ENCODE peak calls at places on chromosomes 2 and 18, in five cellular contexts. I is activated effector memory CD4-positive, alpha-beta T cell treated with Interleukin-2 at 50 U/mL for 16 hours; D is NCI-H1105; J is GM23338; Y is mucosa of gallbladder. T is an unnamed sample.

GRCh38 chr2:232609607-232610006 is 23.8 kb upstream of the EFHD1 start:
- DNase-seq in Y (no peak), D (no peak), J (no peak), I (no peak), T (no peak)

GRCh38 chr2:189118386-189118785 is 61.2 kb downstream of the COL5A2 start:
- DNase-seq in J (no peak), Y (no peak), I (no peak), D (no peak), T (no peak)

GRCh38 chr2:25400576-25401241 is 59.0 kb upstream of the DNMT3A start:
- DNase-seq in D (no peak), I (no peak), J (no peak), Y (no peak), T (no peak)

GRCh38 chr2:182355815-182356214 is 71.0 kb downstream of the PDE1A start:
- DNase-seq in Y (no peak), I (no peak), D (no peak), J (no peak), T (no peak)

GRCh38 chr2:36355890-36356198 is 266 bp downstream of the CRIM1 start:
- DNase-seq in Y (no peak), J (no peak), D (no peak), I (no peak), T (no peak)

GRCh38 chr2:42196403-42197267 is 27.5 kb downstream of the EML4 start:
- DNase-seq in D (no peak), I (no peak), J (peak; percentile 88), Y (peak; percentile 48), T (peak; percentile 99)

GRCh38 chr2:172995323-172996244 is 80.1 kb upstream of the MAP3K20 start:
- DNase-seq in J (peak; percentile 42), I (no peak), Y (peak; percentile 32), D (no peak), T (no peak)

GRCh38 chr18:36329684-36330434 is 32.3 kb downstream of the FHOD3 start:
- DNase-seq in Y (no peak), D (no peak), J (peak; percentile 54), I (no peak), T (no peak)

GRCh38 chr2:72092099-72092498 is 55.6 kb downstream of the CYP26B1 start:
- DNase-seq in Y (peak; percentile 56), I (no peak), D (no peak), J (no peak), T (no peak)

GRCh38 chr2:233033672-233034071 is 1.2 kb downstream of the NEU2 start:
- DNase-seq in J (no peak), Y (no peak), D (no peak), I (no peak), T (no peak)

GRCh38 chr2:9004338-9005204 is 1.1 kb upstream of the MBOAT2 start:
- DNase-seq in J (no peak), I (no peak), Y (no peak), D (no peak), T (no peak)

GRCh38 chr2:3827673-3828575 is 124.5 kb downstream of the DCDC2C start:
- DNase-seq in J (peak; percentile 51), Y (peak; percentile 32), I (no peak), D (no peak), T (peak; percentile 64)

GRCh38 chr2:6353669-6354068 is 512.0 kb downstream of the CMPK2 start:
- DNase-seq in Y (no peak), I (no peak), J (no peak), D (no peak), T (no peak)

GRCh38 chr18:80249217-80250093 is 2.1 kb upstream of the PARD6G start:
- DNase-seq in Y (no peak), J (no peak), D (no peak), I (no peak), T (no peak)

GRCh38 chr2:232385660-232386489 is 7.3 kb downstream of the ALPP start:
- DNase-seq in D (no peak), I (no peak), J (peak; percentile 72), Y (no peak), T (peak; percentile 44)

GRCh38 chr2:48578313-48578712 is 39.3 kb upstream of the GTF2A1L start:
- DNase-seq in D (no peak), Y (no peak), I (no peak), J (no peak), T (no peak)

GRCh38 chr18:35022430-35023001 is 18.7 kb upstream of the MAPRE2 start:
- DNase-seq in Y (no peak), I (no peak), J (no peak), D (no peak), T (no peak)

GRCh38 chr2:43217228-43218220 is 8.9 kb downstream of the ZFP36L2 start:
- DNase-seq in D (no peak), J (peak; percentile 97), Y (no peak), I (no peak), T (no peak)

GRCh38 chr2:160266078-160266551 is 66.0 kb upstream of the ITGB6 start:
- DNase-seq in J (no peak), Y (no peak), D (no peak), I (no peak), T (no peak)

GRCh38 chr2:200862532-200863000 is 1.9 kb downstream of the CLK1 start:
- DNase-seq in D (peak; percentile 9), J (peak; percentile 39), Y (peak; percentile 31), I (peak; percentile 18), T (peak; percentile 62)

GRCh38 chr18:79955302-79956075 is 4.0 kb upstream of the SLC66A2 start:
- DNase-seq in J (no peak), Y (no peak), D (no peak), I (no peak), T (no peak)

GRCh38 chr2:165505514-165505913 is 36.0 kb downstream of the CSRNP3 start:
- DNase-seq in I (no peak), D (no peak), Y (no peak), J (no peak), T (no peak)

GRCh38 chr2:181822097-181822496 is 69.4 kb upstream of the ITPRID2 start:
- DNase-seq in D (no peak), Y (no peak), J (no peak), I (no peak), T (no peak)

GRCh38 chr2:16553222-16553621 is 112.4 kb downstream of the CYRIA start:
- DNase-seq in I (no peak), Y (peak; percentile 24), D (peak; percentile 34), J (peak; percentile 77), T (peak; percentile 72)

GRCh38 chr18:44924750-44925534 is 244.3 kb downstream of the SETBP1 start:
- DNase-seq in I (no peak), D (no peak), J (no peak), Y (no peak), T (no peak)

GRCh38 chr18:49399003-49399402 is 61.4 kb downstream of the DYM start:
- DNase-seq in Y (no peak), I (no peak), D (no peak), J (no peak), T (no peak)

GRCh38 chr18:42131044-42131939 is 176.3 kb downstream of the PIK3C3 start:
- DNase-seq in J (no peak), I (no peak), D (peak; percentile 92), Y (no peak), T (peak; percentile 93)

GRCh38 chr2:188870289-188870688 is 103.9 kb upstream of the COL3A1 start:
- DNase-seq in I (no peak), D (no peak), J (no peak), Y (no peak), T (no peak)

GRCh38 chr18:43563780-43564179 is 286.5 kb upstream of the SYT4 start:
- DNase-seq in J (peak; percentile 75), I (no peak), Y (peak; percentile 25), D (peak; percentile 56), T (peak; percentile 77)

GRCh38 chr2:46802665-46803550 is 112.7 kb downstream of the MCFD2 start:
- DNase-seq in Y (no peak), D (no peak), J (no peak), I (no peak), T (peak; percentile 78)

GRCh38 chr2:134842930-134843490 is 4.6 kb downstream of the ACMSD start:
- DNase-seq in D (no peak), Y (peak; percentile 78), J (no peak), I (no peak), T (no peak)

GRCh38 chr2:45814528-45814927 is 163.1 kb downstream of the PRKCE start:
- DNase-seq in D (no peak), J (no peak), I (no peak), Y (no peak), T (no peak)

GRCh38 chr2:240248981-240249422 is 108.5 kb upstream of the OTOS start:
- DNase-seq in D (no peak), Y (peak; percentile 8), I (no peak), J (no peak), T (no peak)

GRCh38 chr18:58639751-58640427 is 11.0 kb upstream of the ALPK2 start:
- DNase-seq in I (no peak), D (no peak), Y (no peak), J (peak; percentile 68), T (no peak)

GRCh38 chr2:241228860-241229516 is 40.5 kb downstream of the ANO7 start:
- DNase-seq in J (no peak), I (no peak), Y (no peak), D (no peak), T (no peak)

GRCh38 chr2:23523651-23524260 is 138.8 kb downstream of the KLHL29 start:
- DNase-seq in D (no peak), J (no peak), I (no peak), Y (no peak), T (peak; percentile 63)

GRCh38 chr2:102239344-102239743 is 52.5 kb downstream of the IL1RL2 start:
- DNase-seq in I (no peak), Y (no peak), J (no peak), D (no peak), T (no peak)

GRCh38 chr2:25309402-25309801 is 32.3 kb downstream of the DNMT3A start:
- DNase-seq in I (peak; percentile 34), J (peak; percentile 91), Y (no peak), D (peak; percentile 48), T (peak; percentile 89)

GRCh38 chr18:59823611-59824195 is 76.1 kb upstream of the PMAIP1 start:
- DNase-seq in D (peak; percentile 82), J (peak; percentile 94), Y (peak; percentile 76), I (no peak), T (peak; percentile 83)